ENCODE peak calls at places on chromosomes 11 and 22, in five cellular contexts. X, W, P, O and G are unnamed samples.

GRCh38 chr11:74449369-74449931 is 17.9 kb downstream of the KCNE3 start:
- DNase-seq in X (peak; percentile 81), W (peak; percentile 68), P (peak; percentile 76), O (peak; percentile 48), G (peak; percentile 28)

GRCh38 chr22:43560651-43561050 is 148.8 kb downstream of the MPPED1 start:
- DNase-seq in X (no peak), W (no peak), P (no peak), O (no peak), G (no peak)

GRCh38 chr22:27792452-27793165 is 8.9 kb downstream of the MN1 start:
- DNase-seq in X (no peak), W (no peak), P (no peak), O (no peak), G (no peak)

GRCh38 chr22:43239102-43239875 is 52.4 kb upstream of the TTLL12 start:
- DNase-seq in X (no peak), W (no peak), P (no peak), O (no peak), G (no peak)

GRCh38 chr11:32886180-32886579 is 6.4 kb upstream of the QSER1 start:
- DNase-seq in X (no peak), W (no peak), P (no peak), O (no peak), G (no peak)

GRCh38 chr22:33300165-33300564 is 242.0 kb upstream of the SYN3 start:
- DNase-seq in X (no peak), W (no peak), P (no peak), O (no peak), G (no peak)

GRCh38 chr11:134556186-134556585 is 144.1 kb upstream of the B3GAT1 start:
- DNase-seq in X (no peak), W (no peak), P (no peak), O (no peak), G (no peak)

GRCh38 chr11:7098235-7098832 is 9.5 kb downstream of the RBMXL2 start:
- DNase-seq in X (peak; percentile 46), W (peak; percentile 35), P (peak; percentile 10), O (no peak), G (peak; percentile 10)

GRCh38 chr11:60872124-60872951 is 5.0 kb downstream of the ZP1 start:
- DNase-seq in X (peak; percentile 73), W (no peak), P (no peak), O (no peak), G (no peak)

GRCh38 chr22:20773793-20774212 is at the start of gene SERPIND1:
- DNase-seq in X (no peak), W (no peak), P (no peak), O (no peak), G (no peak)

GRCh38 chr11:46290598-46291309 is 13.3 kb downstream of the CREB3L1 start:
- DNase-seq in X (peak; percentile 98), W (no peak), P (no peak), O (peak; percentile 64), G (no peak)

GRCh38 chr11:121356357-121356756 is 63.8 kb downstream of the SC5D start:
- DNase-seq in X (no peak), W (no peak), P (no peak), O (no peak), G (no peak)

GRCh38 chr22:49825436-49825835 is 2.2 kb downstream of the BRD1 start:
- DNase-seq in X (peak; percentile 66), W (no peak), P (no peak), O (no peak), G (no peak)

GRCh38 chr11:2202071-2202899 is 30.7 kb upstream of the TH start:
- DNase-seq in X (no peak), W (no peak), P (no peak), O (peak; percentile 64), G (no peak)

GRCh38 chr11:94662065-94662779 is 95.1 kb downstream of the PIWIL4 start:
- DNase-seq in X (no peak), W (no peak), P (no peak), O (no peak), G (no peak)

GRCh38 chr11:34274712-34275398 is 83.0 kb downstream of the ABTB2 start:
- DNase-seq in X (peak; percentile 98), W (peak; percentile 96), P (no peak), O (peak; percentile 79), G (peak; percentile 44)

GRCh38 chr11:11948242-11948947 is 60.0 kb downstream of the DKK3 start:
- DNase-seq in X (no peak), W (no peak), P (no peak), O (no peak), G (no peak)

GRCh38 chr11:90220391-90220790 is 2.5 kb downstream of the CHORDC1 start:
- DNase-seq in X (peak; percentile 72), W (peak; percentile 7), P (no peak), O (no peak), G (no peak)

GRCh38 chr11:116126540-116126939 is 622.3 kb upstream of the CADM1 start:
- DNase-seq in X (no peak), W (no peak), P (no peak), O (no peak), G (no peak)

GRCh38 chr11:110761994-110762393 is 49.8 kb upstream of the ARHGAP20 start:
- DNase-seq in X (no peak), W (no peak), P (no peak), O (no peak), G (no peak)

GRCh38 chr11:117122546-117122945 is 21.5 kb upstream of the PAFAH1B2 start:
- DNase-seq in X (no peak), W (no peak), P (no peak), O (no peak), G (no peak)

GRCh38 chr22:29907753-29908515 is 25.0 kb downstream of the MTMR3 start:
- DNase-seq in X (peak; percentile 99), W (peak; percentile 74), P (peak; percentile 62), O (peak; percentile 87), G (peak; percentile 91)

GRCh38 chr11:119031912-119032280 is 1.2 kb upstream of the SLC37A4 start:
- DNase-seq in X (no peak), W (no peak), P (no peak), O (no peak), G (no peak)

GRCh38 chr11:119029340-119030028 is 1.2 kb downstream of the SLC37A4 start:
- DNase-seq in X (no peak), W (no peak), P (peak; percentile 65), O (peak; percentile 85), G (no peak)

GRCh38 chr11:119029069-119029339 is 1.7 kb downstream of the SLC37A4 start:
- DNase-seq in X (no peak), W (no peak), P (no peak), O (peak; percentile 15), G (no peak)

GRCh38 chr11:119030029-119030328 is 698 bp downstream of the SLC37A4 start:
- DNase-seq in X (no peak), W (no peak), P (no peak), O (no peak), G (no peak)

GRCh38 chr11:119030329-119031047 is at the start of gene SLC37A4:
- DNase-seq in X (peak; percentile 97), W (peak; percentile 80), P (peak; percentile 99), O (peak; percentile 99), G (peak; percentile 95)
- TF ChIP-seq CTCF in X (peak; percentile 95), W (peak; percentile 61), P (no peak), O (no peak), G (no peak)

DNA sequence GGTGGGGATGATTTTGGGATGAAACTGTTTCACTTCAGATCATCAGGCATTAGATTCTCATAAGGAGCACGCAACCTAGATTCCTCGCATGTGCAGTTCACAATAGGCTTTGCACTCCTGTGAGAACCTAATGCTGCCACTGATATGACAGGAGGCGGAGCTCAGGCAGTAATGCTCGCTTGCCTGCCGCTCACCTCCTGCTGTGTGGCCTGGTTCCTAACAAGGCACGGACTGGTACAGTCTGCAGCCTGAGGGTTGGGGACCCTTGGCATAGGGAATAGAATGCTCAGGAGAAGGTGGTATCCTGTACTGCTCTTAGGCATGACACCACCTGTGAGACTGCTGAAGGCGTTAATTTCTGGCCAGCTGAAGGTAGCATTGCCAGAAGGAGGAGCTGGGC is 47.0 kb downstream of the STIM1 start:
- DNase-seq in X (no peak), W (no peak), P (no peak), O (no peak), G (no peak)
- H3K4me3 ChIP-seq in X (no peak overlapping the region), W (no peak overlapping the region), P (no peak overlapping the region), O (no peak overlapping the region), G (no peak overlapping the region)

GRCh38 chr11:72418834-72419560 is 15.3 kb downstream of the CLPB start:
- DNase-seq in X (no peak), W (no peak), P (no peak), O (no peak), G (no peak)
- TF ChIP-seq CTCF in X (no peak), W (no peak), P (no peak), O (no peak), G (peak; percentile 16)

GRCh38 chr22:37862570-37863325 is 13.5 kb downstream of the EIF3L start:
- DNase-seq in X (peak; percentile 29), W (no peak), P (no peak), O (no peak), G (no peak)
- H3K4me3 ChIP-seq in X (no peak overlapping the region), W (no peak overlapping the region), P (no peak overlapping the region), O (no peak overlapping the region), G (no peak overlapping the region)

GRCh38 chr11:68870470-68870869 is 28.8 kb upstream of the CPT1A start:
- DNase-seq in X (no peak), W (no peak), P (peak; percentile 11), O (no peak), G (no peak)

GRCh38 chr11:68865241-68865640 is 23.5 kb upstream of the CPT1A start:
- DNase-seq in X (no peak), W (no peak), P (no peak), O (no peak), G (no peak)

GRCh38 chr11:68872216-68873003 is 30.7 kb upstream of the CPT1A start:
- DNase-seq in X (peak; percentile 78), W (no peak), P (no peak), O (no peak), G (no peak)

GRCh38 chr11:68867067-68867466 is 25.4 kb upstream of the CPT1A start:
- DNase-seq in X (no peak), W (no peak), P (no peak), O (no peak), G (no peak)

GRCh38 chr11:68868221-68868620 is 26.5 kb upstream of the CPT1A start:
- DNase-seq in X (no peak), W (no peak), P (no peak), O (no peak), G (no peak)
- TF ChIP-seq CTCF in X (no peak), W (no peak), P (no peak), O (no peak), G (no peak)

GRCh38 chr11:5232150-5232549 is 2.1 kb downstream of the HBD start:
- DNase-seq in X (no peak), W (no peak), P (no peak), O (no peak), G (no peak)
- H3K4me3 ChIP-seq in X (no peak overlapping the region), W (no peak overlapping the region), P (no peak overlapping the region), O (no peak overlapping the region), G (no peak overlapping the region)

GRCh38 chr11:62500066-62501035 is 46.3 kb downstream of the AHNAK start:
- DNase-seq in X (no peak), W (no peak), P (peak; percentile 19), O (no peak), G (no peak)

GRCh38 chr11:62494246-62494645 is 52.4 kb downstream of the AHNAK start:
- DNase-seq in X (no peak), W (no peak), P (no peak), O (no peak), G (no peak)

GRCh38 chr11:62496676-62497075 is 49.9 kb downstream of the AHNAK start:
- DNase-seq in X (no peak), W (no peak), P (no peak), O (no peak), G (no peak)

GRCh38 chr11:62498492-62499286 is 47.9 kb downstream of the AHNAK start:
- DNase-seq in X (no peak), W (no peak), P (no peak), O (no peak), G (no peak)

GRCh38 chr11:62497132-62497915 is 49.3 kb downstream of the AHNAK start:
- DNase-seq in X (peak; percentile 81), W (peak; percentile 75), P (peak; percentile 47), O (no peak), G (no peak)
- TF ChIP-seq CTCF in X (peak; percentile 24), W (peak; percentile 71), P (peak; percentile 24), O (no peak), G (peak; percentile 38)